ENCODE peak calls at places on chromosomes 6 and 20, in nine cellular contexts. W is GM23338, Q is HFF-Myc, T is ascending aorta, P is ACHN, X is WTC11, R is D341Med, U is left cardiac atrium, D is HTR-8/SVneo. K is an unnamed sample.

GRCh38 chr6:170269873-170270541 is 20.9 kb downstream of the DLL1 start:
- DNase-seq in W (no peak), Q (no peak), T (no peak), P (no peak), X (no peak), R (no peak), U (peak), D (no peak), K (no peak)

GRCh38 chr6:25792016-25792415 is 37.5 kb downstream of the SLC17A4 start:
- DNase-seq in W (no peak), Q (no peak), T (no peak), P (no peak), X (no peak), R (no peak), U (no peak), D (no peak), K (no peak)

GRCh38 chr6:127484207-127484858 is 25.1 kb upstream of the KIAA0408 start:
- DNase-seq in W (no peak), Q (no peak), T (no peak), P (peak), X (no peak), R (no peak), U (no peak), D (no peak), K (no peak)

GRCh38 chr6:39962831-39963230 is 28.6 kb upstream of the MOCS1 start:
- DNase-seq in W (no peak), Q (no peak), T (no peak), P (no peak), X (no peak), R (no peak), U (no peak), D (no peak), K (no peak)

GRCh38 chr6:27791182-27791939 is 120.8 kb downstream of the OR2B2 start:
- DNase-seq in W (peak), Q (peak), T (no peak), P (peak), X (peak), R (peak), U (peak), D (peak), K (no peak)

GRCh38 chr20:36093025-36093803 is 61.3 kb upstream of the EPB41L1 start:
- DNase-seq in W (no peak), Q (no peak), T (no peak), P (peak), X (no peak), R (peak), U (peak), D (no peak), K (no peak)

GRCh38 chr6:5290097-5290496 is 28.8 kb downstream of the FARS2 start:
- DNase-seq in W (no peak), Q (no peak), T (no peak), P (no peak), X (no peak), R (no peak), U (no peak), D (no peak), K (no peak)

GRCh38 chr20:47493175-47493953 is 8.3 kb upstream of the NCOA3 start:
- DNase-seq in W (no peak), Q (peak), T (peak), P (peak), X (no peak), R (peak), U (peak), D (peak), K (no peak)

GRCh38 chr6:37099442-37099841 is 70.5 kb upstream of the PIM1 start:
- DNase-seq in W (no peak), Q (no peak), T (no peak), P (no peak), X (no peak), R (no peak), U (no peak), D (no peak), K (no peak)

GRCh38 chr20:52076164-52076563 is 115.4 kb downstream of the ZFP64 start:
- DNase-seq in W (no peak), Q (no peak), T (no peak), P (no peak), X (no peak), R (no peak), U (no peak), D (no peak), K (no peak)

GRCh38 chr6:90186637-90187361 is 109.8 kb downstream of the BACH2 start:
- DNase-seq in W (peak), Q (no peak), T (no peak), P (no peak), X (no peak), R (no peak), U (no peak), D (no peak), K (no peak)

GRCh38 chr6:79215233-79215824 is 19.2 kb downstream of the HMGN3 start:
- DNase-seq in W (peak), Q (no peak), T (no peak), P (no peak), X (no peak), R (no peak), U (no peak), D (no peak), K (no peak)

GRCh38 chr6:169984181-169985120 is 233.0 kb downstream of the ERMARD start:
- DNase-seq in W (no peak), Q (no peak), T (no peak), P (no peak), X (no peak), R (no peak), U (peak), D (no peak), K (no peak)

GRCh38 chr6:106446287-106446885 is 85.9 kb downstream of the CRYBG1 start:
- DNase-seq in W (peak), Q (no peak), T (no peak), P (peak), X (no peak), R (no peak), U (no peak), D (no peak), K (no peak)

GRCh38 chr6:47718571-47718970 is 20.2 kb downstream of the ADGRF4 start:
- DNase-seq in W (no peak), Q (no peak), T (no peak), P (no peak), X (no peak), R (no peak), U (no peak), D (no peak), K (no peak)

GRCh38 chr20:47304287-47304686 is 52.2 kb downstream of the ZMYND8 start:
- DNase-seq in W (no peak), Q (peak), T (no peak), P (no peak), X (no peak), R (no peak), U (no peak), D (no peak), K (no peak)

GRCh38 chr6:154485784-154486183 is 24.7 kb downstream of the CNKSR3 start:
- DNase-seq in W (no peak), Q (no peak), T (no peak), P (no peak), X (no peak), R (no peak), U (no peak), D (no peak), K (no peak)

GRCh38 chr6:52143551-52143950 is 42.6 kb upstream of the IL17A start:
- DNase-seq in W (no peak), Q (no peak), T (no peak), P (no peak), X (no peak), R (no peak), U (no peak), D (no peak), K (no peak)

GRCh38 chr20:46367967-46368901 is 38.2 kb downstream of the ELMO2 start:
- DNase-seq in W (no peak), Q (no peak), T (no peak), P (no peak), X (no peak), R (no peak), U (no peak), D (no peak), K (no peak)

GRCh38 chr6:31797607-31798006 is 2.1 kb upstream of the VARS1 start:
- DNase-seq in W (no peak), Q (no peak), T (no peak), P (no peak), X (no peak), R (no peak), U (no peak), D (no peak), K (no peak)

GRCh38 chr6:1620504-1621327 is 11.0 kb downstream of the FOXC1 start:
- DNase-seq in W (peak), Q (no peak), T (no peak), P (no peak), X (no peak), R (no peak), U (no peak), D (no peak), K (no peak)

GRCh38 chr20:2136275-2136674 is 34.6 kb downstream of the STK35 start:
- DNase-seq in W (no peak), Q (no peak), T (no peak), P (no peak), X (no peak), R (no peak), U (no peak), D (no peak), K (no peak)

GRCh38 chr6:68211242-68211795 is 423.8 kb upstream of the ADGRB3 start:
- DNase-seq in W (no peak), Q (no peak), T (no peak), P (no peak), X (no peak), R (no peak), U (no peak), D (no peak), K (no peak)

GRCh38 chr6:94454231-94454630 is 1034.9 kb upstream of the EPHA7 start:
- DNase-seq in W (no peak), Q (no peak), T (no peak), P (no peak), X (no peak), R (no peak), U (no peak), D (no peak), K (no peak)

GRCh38 chr6:127900935-127901334 is at the start of gene THEMIS:
- DNase-seq in W (no peak), Q (no peak), T (no peak), P (no peak), X (no peak), R (no peak), U (no peak), D (no peak), K (no peak)

GRCh38 chr20:49277786-49278035 is 146 bp downstream of the ZNFX1 start:
- DNase-seq in W (no peak), Q (no peak), T (no peak), P (no peak), X (no peak), R (no peak), U (no peak), D (no peak), K (no peak)

GRCh38 chr6:46137387-46137786 is 7.6 kb downstream of the ENPP4 start:
- DNase-seq in W (no peak), Q (no peak), T (no peak), P (no peak), X (no peak), R (no peak), U (no peak), D (no peak), K (no peak)

GRCh38 chr6:56753801-56754200 is 111.1 kb upstream of the DST start:
- DNase-seq in W (no peak), Q (no peak), T (no peak), P (no peak), X (no peak), R (no peak), U (no peak), D (no peak), K (no peak)

GRCh38 chr20:4434681-4435080 is 287.0 kb upstream of the PRND start:
- DNase-seq in W (no peak), Q (no peak), T (no peak), P (no peak), X (no peak), R (no peak), U (no peak), D (no peak), K (no peak)

GRCh38 chr20:43748274-43748673 is 21.5 kb upstream of the GTSF1L start:
- DNase-seq in W (no peak), Q (no peak), T (no peak), P (no peak), X (no peak), R (no peak), U (no peak), D (no peak), K (no peak)

GRCh38 chr6:73878403-73878802 is 182.4 kb downstream of the CD109 start:
- DNase-seq in W (no peak), Q (no peak), T (no peak), P (no peak), X (no peak), R (no peak), U (no peak), D (no peak), K (no peak)